ENCODE peak calls at places on chromosome 5, in six cellular contexts. L, Q, N, F, C and H are unnamed samples.

GRCh38 chr5:120555345-120555744 is 91.2 kb downstream of the PRR16 start:
- DNase-seq in C (no peak), N (no peak), Q (no peak), L (no peak), F (no peak), H (no peak)

GRCh38 chr5:33299621-33300208 is 141.1 kb upstream of the TARS1 start:
- DNase-seq in Q (no peak), L (peak; percentile 83), C (peak; percentile 90), N (peak; percentile 9), F (peak; percentile 69), H (peak; percentile 16)

GRCh38 chr5:84290161-84290560 is 94.5 kb downstream of the EDIL3 start:
- DNase-seq in F (no peak), N (no peak), Q (no peak), C (peak; percentile 93), L (no peak), H (no peak)

GRCh38 chr5:88203977-88204735 is 64.5 kb downstream of the TMEM161B start:
- DNase-seq in C (peak; percentile 9), L (no peak), F (no peak), N (no peak), Q (no peak), H (no peak)

GRCh38 chr5:132358760-132359159 is 10.8 kb upstream of the SLC22A5 start:
- DNase-seq in C (no peak), L (no peak), F (no peak), N (no peak), Q (no peak), H (no peak)

GRCh38 chr5:17396247-17396646 is 101.8 kb upstream of the TAF11L2 start:
- DNase-seq in F (no peak), N (no peak), Q (no peak), L (peak; percentile 22), C (no peak), H (no peak)

GRCh38 chr5:5063533-5063953 is 76.6 kb upstream of the ADAMTS16 start:
- DNase-seq in N (no peak), F (no peak), Q (no peak), C (peak; percentile 31), L (peak; percentile 9), H (no peak)

GRCh38 chr5:149938272-149938671 is 6.3 kb downstream of the PDE6A start:
- DNase-seq in F (peak; percentile 62), N (no peak), C (peak; percentile 98), L (peak; percentile 80), Q (peak; percentile 49), H (no peak)

GRCh38 chr5:74888117-74888516 is 21.9 kb upstream of the FAM169A start:
- DNase-seq in F (no peak), N (no peak), Q (no peak), L (no peak), C (no peak), H (no peak)

GRCh38 chr5:146561711-146562110 is 45.7 kb upstream of the GPR151 start:
- DNase-seq in F (peak; percentile 36), Q (no peak), C (peak; percentile 50), N (no peak), L (no peak), H (no peak)